ENCODE peak calls at places on chromosomes 12 and 14, in five cellular contexts. J is adrenal gland; K is EL; M is HFFc6; E is CD4-positive, alpha-beta T cell. Z is an unnamed sample.

GRCh38 chr12:996881-997280 is 5.9 kb downstream of the ERC1 start:
- DNase-seq in E (no peak), J (no peak), M (no peak), K (no peak), Z (no peak)

GRCh38 chr14:72755766-72756165 is 138.1 kb downstream of the DPF3 start:
- DNase-seq in M (no peak), K (no peak), E (no peak), J (no peak), Z (no peak)

GRCh38 chr12:48777501-48778400 is 11.1 kb downstream of the ADCY6 start:
- DNase-seq in J (no peak), K (no peak), E (no peak), M (no peak), Z (no peak)

GRCh38 chr12:106288510-106289195 is 13.9 kb upstream of the TCP11L2 start:
- DNase-seq in J (peak), M (peak), K (peak), E (no peak), Z (peak)

GRCh38 chr14:26531894-26532293 is 65.9 kb downstream of the NOVA1 start:
- DNase-seq in J (no peak), E (no peak), K (no peak), M (no peak), Z (peak)

GRCh38 chr12:79344855-79345840 is 345.6 kb downstream of the PAWR start:
- DNase-seq in M (no peak), K (peak), J (no peak), E (no peak), Z (peak)

GRCh38 chr12:87140257-87140656 is 884.1 kb upstream of the MGAT4C start:
- DNase-seq in K (no peak), E (no peak), J (no peak), M (no peak), Z (peak)

GRCh38 chr12:29537292-29537691 is 39.8 kb upstream of the OVCH1 start:
- DNase-seq in K (peak), M (no peak), E (no peak), J (no peak), Z (peak)

GRCh38 chr12:125149160-125150108 is 84.2 kb downstream of the AACS start:
- DNase-seq in M (no peak), J (no peak), E (no peak), K (no peak), Z (no peak)

GRCh38 chr12:121025442-121026226 is 9.3 kb upstream of the C12orf43 start:
- DNase-seq in J (no peak), E (no peak), M (no peak), K (peak), Z (peak)

GRCh38 chr12:132633901-132634300 is 15.3 kb downstream of the P2RX2 start:
- DNase-seq in E (no peak), J (no peak), M (no peak), K (no peak), Z (no peak)

GRCh38 chr12:3658327-3659163 is 94.4 kb downstream of the CRACR2A start:
- DNase-seq in M (peak), E (no peak), K (peak), J (no peak), Z (peak)

GRCh38 chr14:71371711-71372396 is 464.6 kb downstream of the PCNX1 start:
- DNase-seq in M (no peak), K (peak), E (no peak), J (no peak), Z (peak)

GRCh38 chr12:2138871-2139308 is 86.1 kb downstream of the CACNA1C start:
- DNase-seq in J (no peak), K (no peak), E (no peak), M (no peak), Z (no peak)

GRCh38 chr12:64452559-64453329 is 824 bp downstream of the TBK1 start:
- DNase-seq in E (no peak), M (peak), J (no peak), K (peak), Z (peak)

GRCh38 chr12:106139422-106140141 is 828 bp upstream of the NUAK1 start:
- DNase-seq in M (peak), K (peak), E (no peak), J (peak), Z (peak)

GRCh38 chr14:103547455-103547940 is 15.0 kb downstream of the BAG5 start:
- DNase-seq in J (no peak), K (no peak), M (no peak), E (no peak), Z (no peak)

GRCh38 chr12:98373019-98373554 is 142.3 kb upstream of the TMPO start:
- DNase-seq in M (peak), K (peak), J (no peak), E (no peak), Z (peak)

GRCh38 chr14:51726166-51726899 is 74.6 kb downstream of the FRMD6 start:
- DNase-seq in J (no peak), K (peak), M (peak), E (no peak), Z (peak)

GRCh38 chr14:34699873-34700621 is 14.3 kb downstream of the CFL2 start:
- DNase-seq in M (peak), K (peak), E (no peak), J (no peak), Z (peak)

GRCh38 chr12:31016057-31016456 is 57.6 kb upstream of the DDX11 start:
- DNase-seq in M (no peak), E (no peak), K (no peak), J (no peak), Z (no peak)

GRCh38 chr14:75831971-75832370 is 149.8 kb downstream of the TGFB3 start:
- DNase-seq in K (peak), E (no peak), M (peak), J (no peak), Z (peak)

GRCh38 chr12:25415004-25415403 is 138.1 kb downstream of the LMNTD1 start:
- DNase-seq in E (no peak), M (no peak), K (no peak), J (no peak), Z (no peak)

GRCh38 chr12:119642986-119643385 is 24.9 kb upstream of the PRKAB1 start:
- DNase-seq in K (no peak), M (no peak), J (no peak), E (no peak), Z (no peak)

GRCh38 chr12:52395761-52396434 is 10.2 kb downstream of the KRT82 start:
- DNase-seq in J (no peak), M (no peak), E (no peak), K (peak), Z (no peak)

GRCh38 chr12:94100254-94100653 is 48.1 kb upstream of the PLXNC1 start:
- DNase-seq in E (no peak), J (peak), M (no peak), K (peak), Z (peak)

GRCh38 chr12:58540480-58541299 is 379.6 kb downstream of the LRIG3 start:
- DNase-seq in J (peak), M (peak), K (peak), E (no peak), Z (peak)

GRCh38 chr14:68952544-68953535 is 26.3 kb downstream of the ACTN1 start:
- DNase-seq in K (peak), M (peak), J (no peak), E (no peak), Z (peak)

Z was measured in HCEC 1CT.